ENCODE peak calls at places on chromosomes 11 and 22, in nine cellular contexts. X is HCT116, W is PC-9, M is OCI-LY7, A is SK-N-SH, Q is hepatocyte, C is GM23338, E is Karpas-422, N is GM23248. K is an unnamed sample.

GRCh38 chr11:132844956-132845355 is 687.3 kb downstream of the OPCML start:
- DNase-seq in N (peak; percentile 91), M (no peak), Q (peak; percentile 32), W (no peak), E (no peak), X (no peak), A (no peak), C (no peak), K (peak; percentile 67)

GRCh38 chr11:45921561-45922424 is 663 bp upstream of the LARGE2 start:
- DNase-seq in C (peak; percentile 98), A (peak; percentile 60), M (peak; percentile 35), E (no peak), W (peak; percentile 59), Q (peak; percentile 82), N (no peak), X (no peak), K (peak; percentile 53)

GRCh38 chr22:42734406-42734805 is 13.7 kb upstream of the A4GALT start:
- DNase-seq in Q (no peak), A (no peak), M (no peak), C (no peak), E (no peak), X (no peak), N (no peak), W (no peak), K (no peak)

GRCh38 chr11:32386770-32387377 is 48.5 kb downstream of the WT1 start:
- DNase-seq in A (peak; percentile 37), M (no peak), C (no peak), E (peak; percentile 89), Q (peak; percentile 36), W (no peak), X (no peak), N (peak; percentile 35), K (peak; percentile 11)

GRCh38 chr11:19869466-19869865 is 156.8 kb downstream of the NAV2 start:
- DNase-seq in M (no peak), E (no peak), N (no peak), C (no peak), X (no peak), W (no peak), Q (no peak), A (no peak), K (no peak)

GRCh38 chr22:48594016-48594756 is 1233.5 kb downstream of the BRD1 start:
- DNase-seq in M (no peak), C (no peak), A (peak; percentile 64), Q (no peak), N (no peak), E (peak; percentile 42), W (no peak), X (no peak), K (no peak)

GRCh38 chr11:123608945-123609344 is 45.5 kb downstream of the SCN3B start:
- DNase-seq in E (no peak), Q (no peak), X (no peak), N (no peak), A (no peak), W (no peak), M (no peak), C (no peak), K (no peak)

GRCh38 chr11:67634366-67635230 is 4.9 kb upstream of the NUDT8 start:
- DNase-seq in X (no peak), Q (peak; percentile 8), M (no peak), C (no peak), E (no peak), N (no peak), W (no peak), A (no peak), K (no peak)

GRCh38 chr11:84901986-84902385 is 725.2 kb downstream of the DLG2 start:
- DNase-seq in N (peak; percentile 85), M (no peak), E (no peak), X (no peak), Q (no peak), C (no peak), W (no peak), A (no peak), K (no peak)

GRCh38 chr22:37088108-37088605 is 21.4 kb downstream of the TMPRSS6 start:
- DNase-seq in Q (peak; percentile 49), E (no peak), C (no peak), X (peak; percentile 48), A (no peak), N (peak; percentile 60), W (peak; percentile 54), M (no peak), K (peak; percentile 39)

GRCh38 chr11:75773595-75774353 is 5.2 kb downstream of the DGAT2 start:
- DNase-seq in E (peak; percentile 72), N (no peak), Q (no peak), M (peak; percentile 86), W (no peak), C (no peak), A (no peak), X (no peak), K (peak; percentile 42)

GRCh38 chr11:47611240-47611863 is 17.1 kb upstream of the C1QTNF4 start:
- DNase-seq in M (peak; percentile 79), X (no peak), E (peak; percentile 63), A (no peak), W (no peak), N (no peak), Q (no peak), C (no peak), K (no peak)

GRCh38 chr11:78416285-78417174 is 1.1 kb downstream of the GAB2 start:
- DNase-seq in C (peak; percentile 85), A (peak; percentile 83), Q (peak; percentile 90), N (peak; percentile 96), E (peak; percentile 90), M (peak; percentile 75), X (peak; percentile 27), W (peak; percentile 81), K (peak; percentile 90)

GRCh38 chr11:134597452-134597851 is 185.4 kb upstream of the B3GAT1 start:
- DNase-seq in M (no peak), E (no peak), X (no peak), W (no peak), C (no peak), Q (no peak), A (no peak), N (no peak), K (no peak)

DNA sequence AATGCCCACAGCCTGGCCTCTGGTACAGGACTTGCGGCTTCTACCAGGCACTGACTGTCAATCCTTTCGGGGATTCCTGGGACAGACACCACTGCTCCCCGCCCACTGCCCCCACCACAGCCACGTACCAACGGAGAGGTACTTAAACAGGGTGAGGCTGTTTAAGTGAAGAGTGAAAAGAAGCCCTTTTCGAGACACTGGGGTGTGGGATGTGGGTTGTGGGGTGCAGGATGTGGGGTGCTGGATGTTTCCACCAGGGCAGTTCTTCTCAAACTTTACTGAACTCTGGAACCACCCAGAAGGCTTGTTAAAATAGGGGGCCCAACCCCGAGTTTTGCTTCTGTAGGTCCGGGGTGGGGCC is 34.2 kb upstream of the PRR5 start:
- DNase-seq in Q (no peak), C (no peak), X (no peak), E (no peak), A (no peak), M (no peak), W (no peak), N (peak; percentile 49), K (no peak)
- H3K9me2 ChIP-seq in Q (no peaks in the 10 kb centered on the region), C (no peaks in the 10 kb centered on the region), X (no peaks in the 10 kb centered on the region), E (no peaks in the 10 kb centered on the region), A (no peaks in the 10 kb centered on the region), M (no peaks in the 10 kb centered on the region), W (no peaks in the 10 kb centered on the region), N (no peaks in the 10 kb centered on the region), K (no peaks in the 10 kb centered on the region)

GRCh38 chr22:33969052-33969451 is 48.8 kb upstream of the LARGE1 start:
- DNase-seq in Q (peak; percentile 52), E (no peak), W (no peak), M (no peak), X (no peak), A (no peak), N (no peak), C (peak; percentile 39), K (peak; percentile 1)

GRCh38 chr22:33975841-33976240 is 55.6 kb upstream of the LARGE1 start:
- DNase-seq in Q (no peak), M (no peak), A (no peak), E (no peak), X (no peak), C (no peak), W (no peak), N (no peak), K (no peak)

GRCh38 chr22:33971561-33971961 is 51.3 kb upstream of the LARGE1 start:
- DNase-seq in A (no peak), N (peak; percentile 3), E (no peak), X (no peak), W (no peak), M (no peak), C (no peak), Q (peak; percentile 10), K (no peak)
- H2AFZ ChIP-seq in A (no peak overlapping the region), N (no peak overlapping the region), E (no peak overlapping the region), X (no peak overlapping the region), W (no peak overlapping the region), M (no peak overlapping the region), C (peak overlapping the region; percentile 76), Q (no peak overlapping the region), K (no peak overlapping the region)

GRCh38 chr11:36131719-36132349 is 157.4 kb downstream of the COMMD9 start:
- DNase-seq in E (peak; percentile 77), A (peak; percentile 65), M (peak; percentile 53), Q (peak; percentile 68), N (peak; percentile 62), X (no peak), W (no peak), C (peak; percentile 83), K (peak; percentile 29)
- H3K9me2 ChIP-seq in E (no peaks in the 10 kb centered on the region), A (no peaks in the 10 kb centered on the region), M (no peaks in the 10 kb centered on the region), Q (no peaks in the 10 kb centered on the region), N (no peaks in the 10 kb centered on the region), X (no peaks in the 10 kb centered on the region), W (no peaks in the 10 kb centered on the region), C (no peaks in the 10 kb centered on the region), K (no peaks in the 10 kb centered on the region)

GRCh38 chr22:38180841-38181452 is 683 bp downstream of the PLA2G6 start:
- DNase-seq in W (peak; percentile 83), C (peak; percentile 49), M (peak; percentile 55), N (peak; percentile 33), A (no peak), X (no peak), E (peak; percentile 68), Q (peak; percentile 66), K (peak; percentile 56)
- H2AFZ ChIP-seq in W (peak overlapping the region; percentile 77), C (peak overlapping the region; percentile 12), M (peak overlapping the region; percentile 70), N (peak overlapping the region; percentile 73), A (peak overlapping the region; percentile 68), X (no peak overlapping the region), E (no peak overlapping the region), Q (no peak overlapping the region), K (peak overlapping the region; percentile 74)

GRCh38 chr11:128584253-128584652 is 3.1 kb downstream of the ETS1 start:
- DNase-seq in E (no peak), X (no peak), A (no peak), W (no peak), Q (no peak), N (no peak), C (peak; percentile 53), M (no peak), K (no peak)

GRCh38 chr11:128587415-128587814 is at the start of gene ETS1:
- DNase-seq in A (no peak), X (no peak), Q (no peak), C (peak; percentile 82), N (no peak), W (no peak), M (no peak), E (no peak), K (peak; percentile 76)

GRCh38 chr11:128588086-128588485 is 728 bp upstream of the ETS1 start:
- DNase-seq in E (no peak), W (no peak), Q (no peak), X (no peak), M (no peak), C (no peak), A (no peak), N (peak; percentile 30), K (no peak)

GRCh38 chr11:128585498-128586238 is 1.7 kb downstream of the ETS1 start:
- DNase-seq in Q (no peak), A (no peak), N (no peak), E (no peak), M (no peak), C (peak; percentile 41), X (no peak), W (no peak), K (no peak)

GRCh38 chr11:128586689-128587088 is 669 bp downstream of the ETS1 start:
- DNase-seq in M (no peak), Q (no peak), W (no peak), A (no peak), C (no peak), N (no peak), E (no peak), X (no peak), K (no peak)
- H3K9me2 ChIP-seq in M (no peaks in the 10 kb centered on the region), Q (no peaks in the 10 kb centered on the region), W (no peaks in the 10 kb centered on the region), A (no peaks in the 10 kb centered on the region), C (no peaks in the 10 kb centered on the region), N (no peaks in the 10 kb centered on the region), E (no peaks in the 10 kb centered on the region), X (no peaks in the 10 kb centered on the region), K (no peaks in the 10 kb centered on the region)